ENCODE peak calls at places on chromosomes 6 and 20, in five cellular contexts. One of them, this sample, is unnamed.

GRCh38 chr6:46262928-46263708 is 92.3 kb upstream of the ENPP5 start:
- DNase-seq in neuronal stem cell: no peak
- DNase-seq in neural progenitor cell: no peak
- DNase-seq in HepG2: no peak
- DNase-seq in PC-9: no peak
- DNase-seq in this sample: no peak

GRCh38 chr6:87209812-87210211 is 54.4 kb downstream of the ZNF292 start:
- DNase-seq in neuronal stem cell: no peak
- DNase-seq in neural progenitor cell: no peak
- DNase-seq in HepG2: no peak
- DNase-seq in PC-9: no peak
- DNase-seq in this sample: no peak

GRCh38 chr6:134436281-134436815 is 118.4 kb upstream of the SGK1 start:
- DNase-seq in neural progenitor cell: no peak
- DNase-seq in HepG2: peak; percentile 41
- DNase-seq in neuronal stem cell: no peak
- DNase-seq in PC-9: peak; percentile 75
- DNase-seq in this sample: peak; percentile 90

GRCh38 chr20:33531047-33531877 is 41.4 kb downstream of the CBFA2T2 start:
- DNase-seq in neural progenitor cell: peak; percentile 29
- DNase-seq in neuronal stem cell: no peak
- DNase-seq in HepG2: peak; percentile 78
- DNase-seq in PC-9: no peak
- DNase-seq in this sample: no peak

GRCh38 chr20:50824137-50824536 is 29.3 kb downstream of the BCAS4 start:
- DNase-seq in HepG2: no peak
- DNase-seq in neural progenitor cell: no peak
- DNase-seq in PC-9: peak; percentile 68
- DNase-seq in neuronal stem cell: no peak
- DNase-seq in this sample: peak; percentile 33

GRCh38 chr20:4951299-4951698 is 50.0 kb downstream of the SLC23A2 start:
- DNase-seq in PC-9: peak; percentile 59
- DNase-seq in neuronal stem cell: no peak
- DNase-seq in HepG2: no peak
- DNase-seq in neural progenitor cell: no peak
- DNase-seq in this sample: peak; percentile 78

GRCh38 chr6:33192671-33193602 is 670 bp upstream of the COL11A2 start:
- DNase-seq in neural progenitor cell: peak; percentile 46
- DNase-seq in HepG2: no peak
- DNase-seq in PC-9: no peak
- DNase-seq in neuronal stem cell: no peak
- DNase-seq in this sample: no peak

GRCh38 chr6:107701231-107701630 is 122.9 kb downstream of the SCML4 start:
- DNase-seq in PC-9: no peak
- DNase-seq in neural progenitor cell: no peak
- DNase-seq in HepG2: no peak
- DNase-seq in neuronal stem cell: no peak
- DNase-seq in this sample: no peak

GRCh38 chr6:53216301-53216700 is 67.7 kb upstream of the GCM1 start:
- DNase-seq in neural progenitor cell: no peak
- DNase-seq in neuronal stem cell: no peak
- DNase-seq in HepG2: no peak
- DNase-seq in PC-9: no peak
- DNase-seq in this sample: no peak

GRCh38 chr6:99993533-99994251 is at the start of gene MCHR2:
- DNase-seq in PC-9: no peak
- DNase-seq in HepG2: no peak
- DNase-seq in neuronal stem cell: no peak
- DNase-seq in neural progenitor cell: peak; percentile 53
- DNase-seq in this sample: no peak

GRCh38 chr6:52929321-52930164 is 20.0 kb upstream of the GSTA3 start:
- DNase-seq in neural progenitor cell: no peak
- DNase-seq in neuronal stem cell: no peak
- DNase-seq in HepG2: peak; percentile 43
- DNase-seq in PC-9: peak; percentile 55
- DNase-seq in this sample: peak; percentile 96

GRCh38 chr20:15012551-15012950 is 675.1 kb upstream of the FLRT3 start:
- DNase-seq in HepG2: no peak
- DNase-seq in neuronal stem cell: peak; percentile 21
- DNase-seq in PC-9: no peak
- DNase-seq in neural progenitor cell: peak; percentile 54
- DNase-seq in this sample: no peak

GRCh38 chr20:57908691-57909090 is 198.9 kb upstream of the PMEPA1 start:
- DNase-seq in neuronal stem cell: no peak
- DNase-seq in HepG2: no peak
- DNase-seq in PC-9: no peak
- DNase-seq in neural progenitor cell: no peak
- DNase-seq in this sample: no peak

GRCh38 chr6:82576284-82576683 is 212.7 kb downstream of the TPBG start:
- DNase-seq in neuronal stem cell: no peak
- DNase-seq in HepG2: no peak
- DNase-seq in PC-9: no peak
- DNase-seq in neural progenitor cell: no peak
- DNase-seq in this sample: no peak

GRCh38 chr6:44676826-44677433 is 289.4 kb downstream of the CDC5L start:
- DNase-seq in PC-9: no peak
- DNase-seq in HepG2: no peak
- DNase-seq in neural progenitor cell: no peak
- DNase-seq in neuronal stem cell: no peak
- DNase-seq in this sample: peak; percentile 47

GRCh38 chr20:1304711-1305515 is 24.0 kb downstream of the SDCBP2 start:
- DNase-seq in HepG2: no peak
- DNase-seq in neuronal stem cell: no peak
- DNase-seq in neural progenitor cell: no peak
- DNase-seq in PC-9: no peak
- DNase-seq in this sample: no peak

GRCh38 chr20:31570735-31571617 is 34.1 kb upstream of the ID1 start:
- DNase-seq in neuronal stem cell: no peak
- DNase-seq in HepG2: peak; percentile 33
- DNase-seq in neural progenitor cell: no peak
- DNase-seq in PC-9: peak; percentile 55
- DNase-seq in this sample: no peak

GRCh38 chr6:125444234-125444949 is 142.6 kb upstream of the HDDC2 start:
- DNase-seq in HepG2: no peak
- DNase-seq in PC-9: no peak
- DNase-seq in neural progenitor cell: no peak
- DNase-seq in neuronal stem cell: no peak
- DNase-seq in this sample: no peak

DNA sequence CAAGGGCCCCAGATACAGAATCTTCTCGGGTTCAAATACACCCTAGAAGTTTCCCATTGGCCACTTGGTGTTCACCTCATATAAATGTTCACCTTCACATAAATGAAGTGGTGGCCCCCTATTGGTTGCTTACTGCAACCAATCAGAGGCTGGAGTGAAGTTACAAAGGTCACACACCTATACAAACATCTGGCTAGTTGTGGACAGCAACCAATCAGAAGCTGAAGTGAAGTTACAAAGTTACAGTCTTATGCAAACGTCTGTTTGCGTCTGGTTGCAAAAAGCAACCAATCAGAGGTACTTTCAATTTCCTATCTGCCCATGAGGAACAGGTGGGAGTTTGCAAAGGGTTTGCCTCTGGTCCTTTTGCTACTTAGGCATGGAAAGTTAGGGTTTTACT is 206.5 kb upstream of the BMP2 start:
- DNase-seq in neuronal stem cell: no peak
- DNase-seq in neural progenitor cell: no peak
- DNase-seq in HepG2: peak; percentile 58
- DNase-seq in PC-9: no peak
- DNase-seq in this sample: peak; percentile 17
- H2AFZ ChIP-seq in neuronal stem cell: no peak overlapping the region
- H2AFZ ChIP-seq in neural progenitor cell: no peak overlapping the region
- H2AFZ ChIP-seq in HepG2: peak overlapping the region; percentile 3
- H2AFZ ChIP-seq in PC-9: peak overlapping the region; percentile 41
- H2AFZ ChIP-seq in this sample: peak overlapping the region; percentile 67

DNA sequence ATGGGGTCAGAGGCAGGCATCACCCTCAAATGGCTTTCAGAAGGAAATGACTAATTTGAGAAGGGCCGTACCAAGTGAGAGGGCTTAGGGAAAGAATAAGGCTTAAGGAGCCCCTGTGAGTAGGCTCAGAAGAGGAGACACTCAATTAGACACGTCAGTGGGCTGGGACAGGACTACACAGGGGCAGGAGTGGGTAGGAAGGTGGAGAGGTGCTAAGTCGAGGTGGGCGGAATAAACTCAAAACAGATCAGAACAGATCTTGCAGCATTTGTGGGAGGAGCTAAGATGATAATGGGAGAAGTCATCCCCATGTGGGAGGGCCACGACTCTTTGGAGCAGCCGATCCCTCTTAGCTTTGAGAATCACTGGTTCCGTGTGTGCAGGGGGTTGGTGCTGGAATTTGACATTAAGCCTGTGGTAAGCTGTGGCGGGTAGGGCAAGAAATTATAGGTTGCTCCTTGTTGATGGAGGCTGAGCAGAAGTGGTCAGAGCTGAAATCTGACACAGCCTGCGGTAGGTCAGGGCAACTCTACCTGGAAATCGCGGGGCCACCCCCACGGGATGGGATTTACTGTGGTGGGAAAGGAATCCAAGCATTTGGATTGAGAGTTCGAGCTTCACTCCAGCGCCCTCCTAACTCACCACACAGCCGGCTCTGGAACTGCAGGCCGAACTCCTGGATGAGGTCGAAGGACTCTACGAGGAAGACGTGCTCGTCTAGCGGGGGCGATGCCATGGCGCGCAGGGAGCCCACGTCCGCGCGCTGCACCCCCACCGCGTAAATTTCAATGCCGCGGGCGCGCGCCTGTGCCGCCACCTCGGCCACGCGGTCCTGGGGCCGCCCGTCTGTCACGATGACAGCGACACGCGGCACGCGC is 2.8 kb upstream of the RBPJL start:
- DNase-seq in neural progenitor cell: no peak
- DNase-seq in PC-9: no peak
- DNase-seq in neuronal stem cell: no peak
- DNase-seq in HepG2: no peak
- DNase-seq in this sample: no peak
- H2AFZ ChIP-seq in neural progenitor cell: no peak overlapping the region
- H2AFZ ChIP-seq in PC-9: no peak overlapping the region
- H2AFZ ChIP-seq in neuronal stem cell: no peak overlapping the region
- H2AFZ ChIP-seq in HepG2: no peak overlapping the region
- H2AFZ ChIP-seq in this sample: no peak overlapping the region

GRCh38 chr6:73523434-73524123 is 2.7 kb upstream of the EEF1A1 start:
- DNase-seq in neuronal stem cell: no peak
- DNase-seq in PC-9: peak; percentile 82
- DNase-seq in neural progenitor cell: no peak
- DNase-seq in HepG2: peak; percentile 66
- DNase-seq in this sample: peak; percentile 73

GRCh38 chr6:73516712-73517489 is 3.9 kb downstream of the EEF1A1 start:
- DNase-seq in PC-9: no peak
- DNase-seq in neuronal stem cell: no peak
- DNase-seq in neural progenitor cell: no peak
- DNase-seq in HepG2: no peak
- DNase-seq in this sample: no peak

GRCh38 chr6:73519943-73520687 is 717 bp downstream of the EEF1A1 start:
- DNase-seq in neural progenitor cell: peak; percentile 73
- DNase-seq in PC-9: peak; percentile 58
- DNase-seq in neuronal stem cell: no peak
- DNase-seq in HepG2: peak; percentile 59
- DNase-seq in this sample: peak; percentile 43

GRCh38 chr6:73521351-73522254 is 771 bp upstream of the EEF1A1 start:
- DNase-seq in neuronal stem cell: no peak
- DNase-seq in PC-9: no peak
- DNase-seq in neural progenitor cell: no peak
- DNase-seq in HepG2: peak; percentile 69
- DNase-seq in this sample: peak; percentile 53

GRCh38 chr6:73520688-73521350 is at the start of gene EEF1A1:
- DNase-seq in neural progenitor cell: peak; percentile 100
- DNase-seq in PC-9: peak; percentile 99
- DNase-seq in HepG2: peak; percentile 98
- DNase-seq in neuronal stem cell: peak; percentile 99
- DNase-seq in this sample: peak; percentile 98
- H2AFZ ChIP-seq in neural progenitor cell: peak within 1 kb of the TSS; percentile 53
- H2AFZ ChIP-seq in PC-9: peak within 1 kb of the TSS; percentile 84
- H2AFZ ChIP-seq in HepG2: no peak within 1 kb of the TSS
- H2AFZ ChIP-seq in neuronal stem cell: peak within 1 kb of the TSS; percentile 88
- H2AFZ ChIP-seq in this sample: peak within 1 kb of the TSS; percentile 87

GRCh38 chr6:29014729-29015608 is 9.9 kb upstream of the ZNF311 start:
- DNase-seq in neural progenitor cell: no peak
- DNase-seq in HepG2: no peak
- DNase-seq in PC-9: no peak
- DNase-seq in neuronal stem cell: no peak
- DNase-seq in this sample: no peak
- H2AFZ ChIP-seq in neural progenitor cell: no peak overlapping the region
- H2AFZ ChIP-seq in HepG2: no peak overlapping the region
- H2AFZ ChIP-seq in PC-9: no peak overlapping the region
- H2AFZ ChIP-seq in neuronal stem cell: no peak overlapping the region
- H2AFZ ChIP-seq in this sample: no peak overlapping the region

GRCh38 chr6:18584372-18584771 is 197.2 kb downstream of the RNF144B start:
- DNase-seq in PC-9: no peak
- DNase-seq in HepG2: no peak
- DNase-seq in neuronal stem cell: no peak
- DNase-seq in neural progenitor cell: no peak
- DNase-seq in this sample: no peak

GRCh38 chr6:18579165-18579564 is 192.0 kb downstream of the RNF144B start:
- DNase-seq in HepG2: no peak
- DNase-seq in PC-9: no peak
- DNase-seq in neuronal stem cell: no peak
- DNase-seq in neural progenitor cell: no peak
- DNase-seq in this sample: no peak

GRCh38 chr6:18586133-18586532 is 199.0 kb downstream of the RNF144B start:
- DNase-seq in neuronal stem cell: no peak
- DNase-seq in HepG2: no peak
- DNase-seq in neural progenitor cell: no peak
- DNase-seq in PC-9: no peak
- DNase-seq in this sample: no peak

GRCh38 chr6:18579869-18580268 is 192.7 kb downstream of the RNF144B start:
- DNase-seq in PC-9: no peak
- DNase-seq in HepG2: no peak
- DNase-seq in neuronal stem cell: no peak
- DNase-seq in neural progenitor cell: no peak
- DNase-seq in this sample: no peak

DNA sequence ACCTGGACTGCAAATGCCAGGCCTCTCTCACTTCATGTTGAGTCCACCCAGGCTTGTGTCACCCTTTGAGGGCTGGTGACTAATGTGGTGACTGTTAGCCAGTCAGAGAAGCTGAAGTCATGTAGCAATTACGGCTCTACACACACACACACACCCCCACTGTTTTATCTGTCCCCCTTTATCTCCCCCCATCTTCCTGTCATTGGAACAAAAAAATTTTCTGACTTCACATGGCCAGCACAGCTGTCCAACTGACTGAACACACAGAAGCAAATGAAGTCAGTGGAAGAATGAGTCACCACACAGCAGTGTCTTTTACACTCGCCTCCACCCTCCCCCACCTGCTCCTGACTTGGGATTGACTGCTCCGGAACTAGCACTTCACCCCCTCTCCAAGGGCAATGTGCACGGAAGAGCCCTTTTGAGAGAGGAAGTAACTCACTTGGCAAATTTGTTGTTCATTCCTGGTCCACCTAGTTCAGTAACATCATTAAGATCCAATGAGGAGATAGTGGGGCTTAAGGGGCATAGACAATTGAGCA is 198.0 kb downstream of the RNF144B start:
- DNase-seq in neural progenitor cell: no peak
- DNase-seq in HepG2: peak; percentile 88
- DNase-seq in PC-9: peak; percentile 19
- DNase-seq in neuronal stem cell: no peak
- DNase-seq in this sample: peak; percentile 80
- H2AFZ ChIP-seq in neural progenitor cell: no peak overlapping the region
- H2AFZ ChIP-seq in HepG2: no peak overlapping the region
- H2AFZ ChIP-seq in PC-9: no peak overlapping the region
- H2AFZ ChIP-seq in neuronal stem cell: peak overlapping the region; percentile 78
- H2AFZ ChIP-seq in this sample: no peak overlapping the region

This sample was measured in PC-3.